ENCODE peak calls at places on chromosomes 6 and 20, in four cellular contexts. One of them, this sample, is unnamed.
A peak's percentile ranks its signal among the peaks of the same experiment; 100 is the strongest.

GRCh38 chr6:156154896-156155295 is 622.3 kb upstream of the ARID1B start:
- DNase-seq in tibial nerve: no peak
- DNase-seq in lower lobe of right lung: no peak
- DNase-seq in A549: no peak
- DNase-seq in this sample: no peak

GRCh38 chr6:163706688-163707087 is 292.2 kb downstream of the QKI start:
- DNase-seq in lower lobe of right lung: no peak
- DNase-seq in tibial nerve: no peak
- DNase-seq in A549: no peak
- DNase-seq in this sample: no peak

GRCh38 chr6:149964243-149965190 is 774 bp downstream of the ULBP1 start:
- DNase-seq in tibial nerve: no peak
- DNase-seq in A549: no peak
- DNase-seq in lower lobe of right lung: no peak
- DNase-seq in this sample: no peak

GRCh38 chr6:73076211-73076610 is 149.1 kb downstream of the KHDC1L start:
- DNase-seq in A549: no peak
- DNase-seq in tibial nerve: no peak
- DNase-seq in lower lobe of right lung: no peak
- DNase-seq in this sample: no peak

GRCh38 chr20:20498081-20498861 is 130.4 kb downstream of the INSM1 start:
- DNase-seq in tibial nerve: no peak
- DNase-seq in lower lobe of right lung: no peak
- DNase-seq in A549: no peak
- DNase-seq in this sample: no peak

GRCh38 chr6:96878101-96878500 is 19.6 kb downstream of the NDUFAF4 start:
- DNase-seq in lower lobe of right lung: no peak
- DNase-seq in A549: no peak
- DNase-seq in tibial nerve: no peak
- DNase-seq in this sample: no peak

GRCh38 chr6:166903027-166903426 is 53.3 kb downstream of the RNASET2 start:
- DNase-seq in A549: no peak
- DNase-seq in tibial nerve: no peak
- DNase-seq in lower lobe of right lung: no peak
- DNase-seq in this sample: no peak

GRCh38 chr20:32470025-32470861 is 112.1 kb downstream of the ASXL1 start:
- DNase-seq in lower lobe of right lung: peak; percentile 77
- DNase-seq in tibial nerve: no peak
- DNase-seq in A549: peak; percentile 49
- DNase-seq in this sample: peak; percentile 55

GRCh38 chr20:62307226-62308101 is 4.7 kb downstream of the ADRM1 start:
- DNase-seq in lower lobe of right lung: no peak
- DNase-seq in A549: no peak
- DNase-seq in tibial nerve: no peak
- DNase-seq in this sample: no peak

GRCh38 chr6:31033075-31033474 is 22.8 kb downstream of the MUC22 start:
- DNase-seq in lower lobe of right lung: no peak
- DNase-seq in A549: no peak
- DNase-seq in tibial nerve: no peak
- DNase-seq in this sample: no peak

GRCh38 chr6:83250235-83250634 is 57.1 kb downstream of the RWDD2A start:
- DNase-seq in lower lobe of right lung: no peak
- DNase-seq in tibial nerve: no peak
- DNase-seq in A549: no peak
- DNase-seq in this sample: no peak

GRCh38 chr6:169719117-169719516 is 5.2 kb downstream of the PHF10 start:
- DNase-seq in lower lobe of right lung: no peak
- DNase-seq in A549: no peak
- DNase-seq in tibial nerve: no peak
- DNase-seq in this sample: no peak

GRCh38 chr20:37096415-37097039 is 730 bp upstream of the RBL1 start:
- DNase-seq in lower lobe of right lung: no peak
- DNase-seq in tibial nerve: no peak
- DNase-seq in A549: no peak
- DNase-seq in this sample: peak; percentile 30

GRCh38 chr6:39553811-39554802 is 171.1 kb downstream of the KIF6 start:
- DNase-seq in tibial nerve: no peak
- DNase-seq in lower lobe of right lung: no peak
- DNase-seq in A549: no peak
- DNase-seq in this sample: no peak

GRCh38 chr6:41409489-41409888 is 74.1 kb downstream of the NCR2 start:
- DNase-seq in tibial nerve: no peak
- DNase-seq in lower lobe of right lung: no peak
- DNase-seq in A549: no peak
- DNase-seq in this sample: no peak

GRCh38 chr6:24391756-24392405 is 10.9 kb upstream of the MRS2 start:
- DNase-seq in lower lobe of right lung: no peak
- DNase-seq in A549: no peak
- DNase-seq in tibial nerve: no peak
- DNase-seq in this sample: peak; percentile 15

GRCh38 chr6:57221936-57222683 is at the start of gene RAB23:
- DNase-seq in A549: peak; percentile 57
- DNase-seq in lower lobe of right lung: peak; percentile 83
- DNase-seq in tibial nerve: peak; percentile 75
- DNase-seq in this sample: peak; percentile 86

GRCh38 chr6:24933868-24934401 is 1.8 kb downstream of the RIPOR2 start:
- DNase-seq in tibial nerve: no peak
- DNase-seq in lower lobe of right lung: no peak
- DNase-seq in A549: peak; percentile 12
- DNase-seq in this sample: no peak

GRCh38 chr6:106918128-106918527 is 56.4 kb downstream of the CD24 start:
- DNase-seq in tibial nerve: no peak
- DNase-seq in A549: no peak
- DNase-seq in lower lobe of right lung: no peak
- DNase-seq in this sample: no peak

GRCh38 chr6:31575335-31575901 is at the start of gene TNF:
- DNase-seq in lower lobe of right lung: peak; percentile 72
- DNase-seq in A549: no peak
- DNase-seq in tibial nerve: no peak
- DNase-seq in this sample: peak; percentile 92

GRCh38 chr6:39295538-39295937 is 18.7 kb downstream of the KCNK17 start:
- DNase-seq in A549: no peak
- DNase-seq in tibial nerve: peak; percentile 65
- DNase-seq in lower lobe of right lung: no peak
- DNase-seq in this sample: no peak

GRCh38 chr6:53718597-53719460 is 53.3 kb upstream of the KLHL31 start:
- DNase-seq in A549: peak; percentile 46
- DNase-seq in lower lobe of right lung: no peak
- DNase-seq in tibial nerve: no peak
- DNase-seq in this sample: peak; percentile 67

DNA sequence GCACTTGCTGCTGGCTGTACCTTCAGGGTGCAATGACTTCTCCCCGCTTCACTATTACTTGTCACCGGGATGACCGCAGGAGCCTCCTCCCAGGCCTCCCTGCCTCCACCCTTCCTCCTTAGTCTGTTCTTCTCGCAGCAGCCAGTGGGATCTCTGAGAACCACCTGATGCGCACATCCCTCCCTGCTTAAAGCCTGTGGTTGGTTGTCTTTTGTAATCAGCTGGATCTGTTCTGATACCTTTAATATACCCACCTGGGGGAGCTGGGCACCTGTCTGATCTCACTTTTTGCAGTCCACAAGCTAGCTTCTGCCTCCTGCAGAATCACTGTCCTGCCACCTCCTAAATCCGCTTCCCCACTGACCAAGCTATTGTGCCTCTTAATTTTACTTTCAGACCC is 34.6 kb downstream of the TOX2 start:
- DNase-seq in lower lobe of right lung: no peak
- DNase-seq in A549: no peak
- DNase-seq in tibial nerve: no peak
- DNase-seq in this sample: no peak
- H3K27ac ChIP-seq in lower lobe of right lung: no peak overlapping the region
- H3K27ac ChIP-seq in A549: peak overlapping the region; percentile 64
- H3K27ac ChIP-seq in tibial nerve: no peak overlapping the region
- H3K27ac ChIP-seq in this sample: peak overlapping the region; percentile 68

DNA sequence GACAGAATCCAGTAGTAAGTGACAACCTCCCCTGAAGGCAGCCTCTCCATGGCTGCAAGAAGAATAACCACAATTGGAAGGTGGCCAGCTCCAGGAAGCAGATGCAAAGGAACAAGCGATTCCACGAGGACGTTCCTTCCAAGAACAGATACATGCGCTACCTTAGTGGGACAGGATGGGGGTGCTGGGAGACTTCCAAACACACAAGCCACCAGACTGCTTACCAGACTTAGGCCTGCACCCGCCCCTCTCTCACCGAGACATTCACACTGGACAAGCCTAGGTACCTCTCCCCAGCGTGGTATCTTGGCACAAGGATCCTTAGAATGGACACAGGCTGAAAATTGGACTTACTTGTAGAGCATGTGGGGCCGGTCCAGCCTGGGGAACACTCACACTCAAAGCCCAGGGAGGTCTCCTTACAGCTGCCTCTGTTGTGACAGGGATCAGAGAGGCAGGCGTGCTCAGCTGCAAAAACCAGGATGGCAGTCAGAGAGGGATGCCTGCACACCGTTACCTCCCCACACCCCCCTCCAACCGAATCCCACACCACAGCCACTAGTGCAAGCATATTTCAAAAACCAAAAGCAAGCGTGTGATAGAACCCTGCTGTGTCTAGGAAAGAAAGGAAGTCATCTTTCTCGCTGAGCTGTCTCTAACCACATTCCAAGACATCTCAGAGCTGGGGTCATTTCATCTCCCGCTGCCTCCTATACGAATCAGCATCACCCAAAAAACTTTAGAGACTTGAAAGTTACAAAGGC is 22.4 kb downstream of the JAG1 start:
- DNase-seq in tibial nerve: no peak
- DNase-seq in A549: no peak
- DNase-seq in lower lobe of right lung: no peak
- DNase-seq in this sample: no peak
- TF ChIP-seq CTCF in tibial nerve: no peak
- TF ChIP-seq CTCF in A549: no peak
- TF ChIP-seq CTCF in lower lobe of right lung: no peak
- TF ChIP-seq CTCF in this sample: peak; percentile 11

DNA sequence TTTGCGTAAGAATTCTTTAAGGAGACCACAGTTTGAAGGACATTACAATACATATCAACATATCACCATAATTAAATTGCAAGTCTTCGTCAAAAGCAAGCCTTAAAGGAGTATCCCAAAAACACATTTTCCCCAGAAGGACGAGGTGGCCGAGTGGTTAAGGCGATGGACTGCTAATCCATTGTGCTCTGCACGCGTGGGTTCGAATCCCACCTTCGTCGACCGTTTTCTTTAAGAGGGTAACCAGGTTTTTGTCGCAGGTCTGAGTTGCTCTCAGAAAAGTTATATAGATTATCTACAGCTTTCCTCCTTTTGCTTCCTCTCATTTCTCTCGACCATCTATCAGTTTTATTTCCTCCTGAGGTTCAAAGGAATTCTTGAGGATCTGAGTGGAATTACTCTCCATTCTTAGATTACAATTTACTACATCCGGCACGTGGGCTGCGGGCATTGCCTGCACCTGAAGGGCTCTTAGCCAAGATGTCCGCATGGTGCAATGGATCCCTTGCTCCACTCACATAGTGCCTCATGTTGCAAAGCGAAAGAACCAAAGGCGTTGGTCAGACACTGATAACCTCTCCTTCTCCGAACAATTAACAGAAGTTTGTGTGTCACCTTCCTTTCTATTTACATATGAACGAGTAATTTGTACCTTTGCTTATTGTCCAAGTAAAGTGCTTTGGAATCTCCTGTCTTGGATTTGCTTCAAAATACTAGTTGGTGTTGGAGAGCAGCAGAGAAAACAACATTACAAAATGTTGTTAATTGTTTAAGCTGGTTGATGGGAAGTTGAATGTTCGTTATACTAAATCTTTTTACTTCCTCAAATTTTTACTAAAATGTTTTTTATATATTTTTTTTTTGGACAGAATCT is 14.0 kb downstream of the POM121L2 start:
- DNase-seq in tibial nerve: no peak
- DNase-seq in lower lobe of right lung: no peak
- DNase-seq in A549: no peak
- DNase-seq in this sample: no peak
- H3K4me3 ChIP-seq in tibial nerve: no peak overlapping the region
- H3K4me3 ChIP-seq in lower lobe of right lung: no peak overlapping the region
- H3K4me3 ChIP-seq in A549: peak overlapping the region; percentile 58
- H3K4me3 ChIP-seq in this sample: no peak overlapping the region

DNA sequence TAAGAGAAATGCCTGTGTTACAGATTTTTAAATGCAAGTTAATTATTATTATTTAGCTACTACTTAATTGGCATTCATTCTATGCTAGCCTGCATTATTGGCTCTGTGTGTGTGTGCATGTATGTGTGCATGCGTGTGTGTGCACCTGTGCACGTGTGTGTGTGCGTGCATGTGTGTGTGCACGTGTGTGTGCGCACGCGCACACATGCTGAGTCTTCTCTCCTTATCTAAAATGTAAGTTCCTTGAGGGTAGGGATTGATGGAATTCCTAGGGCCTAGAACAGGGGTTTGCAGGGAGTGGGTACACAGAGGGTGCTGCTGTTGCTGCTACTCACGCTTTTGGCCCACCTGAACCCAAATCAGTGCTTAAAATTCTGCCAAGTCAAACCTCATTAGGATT is 43.8 kb upstream of the NEDD9 start:
- DNase-seq in lower lobe of right lung: no peak
- DNase-seq in A549: no peak
- DNase-seq in tibial nerve: no peak
- DNase-seq in this sample: no peak
- H3K27ac ChIP-seq in lower lobe of right lung: peak overlapping the region; percentile 71
- H3K27ac ChIP-seq in A549: peak overlapping the region; percentile 81
- H3K27ac ChIP-seq in tibial nerve: peak overlapping the region; percentile 74
- H3K27ac ChIP-seq in this sample: no peak overlapping the region